ENCODE peak calls at places on chromosome X, in seven cellular contexts. Q, A, S, E, L, P and H are unnamed samples.

GRCh38 chrX:71222929-71223328 is at the start of gene GJB1:
- DNase-seq in E (no peak), A (no peak), S (no peak), Q (no peak), L (no peak), P (no peak), H (no peak)

GRCh38 chrX:155611302-155611701 is 1.4 kb downstream of the TMLHE start:
- DNase-seq in P (no peak), L (no peak), S (no peak), A (no peak), Q (no peak), E (no peak), H (no peak)

GRCh38 chrX:331772-332495 is 13.3 kb upstream of the GTPBP6 start:
- DNase-seq in E (peak), P (no peak), L (no peak), A (no peak), S (peak), Q (no peak), H (no peak)

GRCh38 chrX:137166591-137166990 is 132.8 kb upstream of the GPR101 start:
- DNase-seq in Q (no peak), S (no peak), A (no peak), P (no peak), L (no peak), E (no peak), H (no peak)

GRCh38 chrX:41720125-41720780 is 3.7 kb upstream of the GPR82 start:
- DNase-seq in E (no peak), P (peak), A (no peak), S (no peak), L (no peak), Q (no peak), H (peak)

GRCh38 chrX:111555559-111555958 is 44.1 kb downstream of the SERTM2 start:
- DNase-seq in S (no peak), E (no peak), P (no peak), L (no peak), Q (no peak), A (peak), H (no peak)

GRCh38 chrX:69027181-69028005 is 137.9 kb downstream of the PJA1 start:
- DNase-seq in Q (peak), S (no peak), P (peak), A (no peak), L (no peak), E (no peak), H (no peak)

GRCh38 chrX:108122748-108123147 is 31.2 kb downstream of the ATG4A start:
- DNase-seq in P (peak), Q (peak), A (peak), L (peak), S (no peak), E (no peak), H (no peak)

GRCh38 chrX:39137363-39137954 is 336.2 kb downstream of the MID1IP1 start:
- DNase-seq in P (no peak), L (no peak), A (no peak), E (no peak), Q (no peak), S (no peak), H (no peak)

GRCh38 chrX:10190367-10190766 is 33.6 kb downstream of the CLCN4 start:
- DNase-seq in P (peak), E (no peak), L (peak), A (peak), S (no peak), Q (peak), H (peak)

GRCh38 chrX:110310896-110311295 is 7.0 kb downstream of the AMMECR1 start:
- DNase-seq in S (no peak), E (no peak), Q (no peak), A (no peak), L (no peak), P (no peak), H (no peak)

GRCh38 chrX:154775611-154776349 is 13.1 kb downstream of the DKC1 start:
- DNase-seq in Q (peak), E (no peak), S (no peak), L (no peak), P (no peak), A (no peak), H (peak)

GRCh38 chrX:9668537-9668936 is 97.1 kb downstream of the GPR143 start:
- DNase-seq in E (no peak), P (peak), A (peak), L (no peak), Q (peak), S (no peak), H (no peak)

GRCh38 chrX:48752498-48752897 is 9.0 kb upstream of the GLOD5 start:
- DNase-seq in E (no peak), A (no peak), S (no peak), Q (no peak), L (no peak), P (no peak), H (no peak)

GRCh38 chrX:37701588-37701987 is 16.0 kb downstream of the XK start:
- DNase-seq in S (no peak), L (no peak), E (no peak), P (no peak), Q (no peak), A (no peak), H (no peak)

GRCh38 chrX:39850630-39851152 is 247.1 kb downstream of the BCOR start:
- DNase-seq in A (no peak), L (peak), Q (peak), E (no peak), S (no peak), P (peak), H (peak)

GRCh38 chrX:132491191-132491590 is 2.4 kb upstream of the MBNL3 start:
- DNase-seq in Q (no peak), A (no peak), P (no peak), S (no peak), E (no peak), L (no peak), H (no peak)

GRCh38 chrX:38652934-38653442 is 91.6 kb downstream of the TSPAN7 start:
- DNase-seq in P (no peak), Q (no peak), L (no peak), A (no peak), S (no peak), E (no peak), H (no peak)

GRCh38 chrX:129678176-129678880 is 23.6 kb upstream of the APLN start:
- DNase-seq in L (peak), S (peak), A (no peak), Q (peak), E (peak), P (no peak), H (peak)

GRCh38 chrX:150155396-150156048 is 207.6 kb upstream of the MAMLD1 start:
- DNase-seq in E (no peak), S (no peak), A (no peak), L (peak), Q (peak), P (peak), H (peak)

GRCh38 chrX:18616688-18617087 is 55.2 kb downstream of the RS1 start:
- DNase-seq in S (no peak), E (no peak), L (no peak), P (no peak), Q (no peak), A (no peak), H (no peak)